ENCODE peak calls at places on chromosomes 5 and 9, in nine cellular contexts. N is cardiac muscle cell; D is HFFc6; T is CD8-positive, alpha-beta T cell; S is left ventricle myocardium inferior; Y is breast epithelium; P is A549; Q is neural crest cell; W is heart left ventricle. U is an unnamed sample.
A peak's percentile ranks its signal among the peaks of the same experiment; 100 is the strongest.

GRCh38 chr9:122261469-122261881 is 3.2 kb downstream of the RBM18 start:
- DNase-seq in W (peak; percentile 68), Q (no peak), P (no peak), T (no peak), S (peak; percentile 35), D (peak; percentile 20), N (no peak), Y (peak; percentile 81), U (peak; percentile 91)

GRCh38 chr5:10701567-10702039 is 59.4 kb downstream of the DAP start:
- DNase-seq in P (peak; percentile 46), D (peak; percentile 60), N (peak; percentile 50), T (peak; percentile 36), W (no peak), S (no peak), Q (peak; percentile 45), Y (no peak), U (peak; percentile 68)

GRCh38 chr5:133977161-133977787 is 8.8 kb upstream of the C5orf15 start:
- DNase-seq in D (no peak), T (no peak), N (no peak), Q (no peak), P (no peak), W (no peak), S (no peak), Y (no peak), U (no peak)

GRCh38 chr5:96327728-96328127 is 105.3 kb downstream of the PCSK1 start:
- DNase-seq in W (no peak), D (peak; percentile 30), P (no peak), T (no peak), S (no peak), Y (no peak), Q (no peak), N (no peak), U (no peak)

GRCh38 chr9:128370367-128370751 is 815 bp upstream of the URM1 start:
- DNase-seq in N (peak; percentile 22), P (no peak), Y (no peak), D (no peak), S (no peak), T (no peak), W (no peak), Q (no peak), U (no peak)

GRCh38 chr9:127187231-127187956 is 65.0 kb upstream of the ANGPTL2 start:
- DNase-seq in Q (no peak), P (peak; percentile 60), W (no peak), N (no peak), T (no peak), D (peak; percentile 97), S (peak; percentile 54), Y (no peak), U (peak; percentile 99)

GRCh38 chr5:68505917-68506860 is 290.6 kb downstream of the PIK3R1 start:
- DNase-seq in S (no peak), T (no peak), W (no peak), N (no peak), D (peak; percentile 20), Y (no peak), Q (no peak), P (peak; percentile 5), U (peak; percentile 44)

GRCh38 chr9:91732187-91733005 is 217.6 kb downstream of the ROR2 start:
- DNase-seq in N (no peak), S (no peak), Y (no peak), Q (no peak), D (no peak), W (no peak), T (no peak), P (no peak), U (no peak)

GRCh38 chr5:138963763-138964371 is 88.7 kb upstream of the LRRTM2 start:
- DNase-seq in P (no peak), T (no peak), N (no peak), W (no peak), D (no peak), S (no peak), Q (peak; percentile 38), Y (no peak), U (no peak)

GRCh38 chr5:151570512-151571269 is 20.4 kb downstream of the FAT2 start:
- DNase-seq in Q (no peak), N (no peak), S (no peak), P (no peak), T (no peak), D (no peak), Y (no peak), W (no peak), U (no peak)

GRCh38 chr9:110659891-110660541 is 8.6 kb upstream of the MUSK start:
- DNase-seq in Q (no peak), P (no peak), W (no peak), N (no peak), T (no peak), Y (no peak), D (peak; percentile 50), S (no peak), U (peak; percentile 52)

GRCh38 chr5:154449786-154450185 is 4.0 kb downstream of the SAP30L start:
- DNase-seq in S (no peak), Y (no peak), D (no peak), W (no peak), P (no peak), Q (no peak), T (no peak), N (no peak), U (no peak)

GRCh38 chr5:31366941-31367340 is 165.0 kb downstream of the DROSHA start:
- DNase-seq in N (no peak), P (no peak), D (peak; percentile 43), T (no peak), S (no peak), W (no peak), Q (no peak), Y (no peak), U (peak; percentile 84)

GRCh38 chr9:135032868-135033460 is 54.5 kb upstream of the OLFM1 start:
- DNase-seq in P (no peak), D (no peak), T (no peak), Y (peak; percentile 43), S (no peak), N (no peak), W (no peak), Q (no peak), U (no peak)

GRCh38 chr5:1751864-1752822 is 47.5 kb downstream of the MRPL36 start:
- DNase-seq in Y (peak; percentile 31), N (no peak), P (no peak), Q (no peak), W (peak; percentile 29), S (no peak), D (no peak), T (no peak), U (no peak)

GRCh38 chr5:31966931-31967330 is 207.2 kb downstream of the GOLPH3 start:
- DNase-seq in S (no peak), N (no peak), T (no peak), D (no peak), P (no peak), Q (no peak), W (no peak), Y (no peak), U (no peak)

GRCh38 chr9:68967800-68968199 is 46.1 kb downstream of the PRKACG start:
- DNase-seq in W (no peak), Y (no peak), P (no peak), S (no peak), N (no peak), T (no peak), Q (no peak), D (no peak), U (no peak)

GRCh38 chr5:19733612-19734495 is 254.1 kb downstream of the CDH18 start:
- DNase-seq in Y (no peak), D (no peak), P (no peak), N (no peak), S (no peak), Q (no peak), W (no peak), T (no peak), U (no peak)

GRCh38 chr5:36300927-36301540 is 668 bp downstream of the RANBP3L start:
- DNase-seq in Y (no peak), W (no peak), S (no peak), D (no peak), Q (no peak), T (no peak), P (no peak), N (no peak), U (peak; percentile 15)

GRCh38 chr9:36772449-36773370 is 200.0 kb downstream of the MELK start:
- DNase-seq in D (peak; percentile 25), S (no peak), W (no peak), N (peak; percentile 60), Q (no peak), T (no peak), P (no peak), Y (no peak), U (peak; percentile 49)

GRCh38 chr5:172180936-172181335 is 7.1 kb downstream of the STK10 start:
- DNase-seq in D (no peak), Y (no peak), T (peak; percentile 49), Q (no peak), S (no peak), W (no peak), N (no peak), P (no peak), U (no peak)

GRCh38 chr5:59745422-59745863 is 148.1 kb downstream of the PDE4D start:
- DNase-seq in T (no peak), Y (no peak), Q (no peak), P (peak; percentile 38), N (no peak), W (no peak), D (peak; percentile 47), S (no peak), U (peak; percentile 73)

GRCh38 chr9:130159814-130160670 is 12.2 kb upstream of the NCS1 start:
- DNase-seq in N (no peak), T (no peak), Y (no peak), S (no peak), D (no peak), Q (no peak), P (no peak), W (no peak), U (no peak)
- TF ChIP-seq CTCF in N (no peak), T (no peak), Y (no peak), S (no peak), D (no peak), Q (no peak), P (no peak), W (no peak), U (no peak)

GRCh38 chr9:4048441-4048840 is 251.4 kb downstream of the GLIS3 start:
- DNase-seq in T (no peak), S (no peak), W (no peak), Y (no peak), N (no peak), Q (no peak), D (peak; percentile 18), P (peak; percentile 10), U (peak; percentile 60)
- TF ChIP-seq CTCF in T (no peak), S (peak; percentile 43), W (no peak), Y (no peak), N (peak; percentile 46), Q (peak; percentile 38), D (peak; percentile 75), P (peak; percentile 47), U (peak; percentile 58)

GRCh38 chr5:170273968-170274710 is 23.4 kb downstream of the LCP2 start:
- DNase-seq in T (peak; percentile 77), S (no peak), Q (no peak), N (peak; percentile 69), Y (peak; percentile 62), P (peak; percentile 27), D (no peak), W (no peak), U (no peak)
- TF ChIP-seq CTCF in T (peak; percentile 48), S (peak; percentile 51), Q (peak; percentile 40), N (peak; percentile 55), Y (no peak), P (peak; percentile 22), D (no peak), W (no peak), U (no peak)

DNA sequence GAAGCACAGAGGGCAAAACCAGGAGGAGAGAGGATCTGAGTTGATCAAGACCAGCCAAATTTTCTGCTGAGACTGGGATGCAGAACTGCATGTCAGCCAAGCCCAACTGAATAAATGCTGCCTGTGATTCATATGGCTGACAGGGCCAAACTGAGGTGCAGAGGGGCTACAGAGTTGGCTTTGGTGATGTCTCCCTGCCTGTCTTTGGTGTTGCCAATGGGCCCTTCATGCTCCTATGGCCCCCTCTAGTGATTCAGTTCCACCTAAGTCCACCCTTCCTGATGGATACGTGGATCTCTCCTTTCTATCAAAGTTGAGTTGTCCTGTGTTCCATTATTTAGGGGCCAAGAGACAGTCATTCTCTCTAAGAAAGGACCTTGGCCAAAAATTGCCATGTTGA is 163.6 kb upstream of the TLE4 start:
- DNase-seq in S (no peak), P (no peak), Y (no peak), W (no peak), N (no peak), D (peak; percentile 5), T (no peak), Q (no peak), U (no peak)
- TF ChIP-seq CTCF in S (no peak), P (no peak), Y (no peak), W (no peak), N (no peak), D (peak; percentile 18), T (no peak), Q (no peak), U (no peak)

U was measured in fibroblast of the aortic adventitia.